ENCODE peak calls at places on chromosome 10, in eight cellular contexts. T is small intestine; L is CD8-positive, alpha-beta T cell; V is IMR-90; U is hepatocyte; A is PC-9; F is psoas muscle; H is neuronal stem cell. K is an unnamed sample. For H3K36me3 and H3K4me1, the result is how much of the 10 kb centered on the place peaks cover.

GRCh38 chr10:34134602-34135001 is 680.5 kb downstream of the PARD3 start:
- DNase-seq in T (no peak), L (no peak), V (no peak), U (no peak), A (no peak), F (no peak), H (no peak), K (no peak)

GRCh38 chr10:16944081-16944922 is 127.1 kb upstream of the RSU1 start:
- DNase-seq in T (no peak), L (no peak), V (peak), U (peak), A (no peak), F (no peak), H (no peak), K (no peak)

GRCh38 chr10:108434818-108435217 is 1270.3 kb upstream of the SORCS1 start:
- DNase-seq in T (no peak), L (no peak), V (no peak), U (no peak), A (no peak), F (no peak), H (no peak), K (no peak)

GRCh38 chr10:11684717-11685645 is 57.2 kb upstream of the ECHDC3 start:
- DNase-seq in T (peak), L (peak), V (peak), U (peak), A (peak), F (peak), H (no peak), K (peak)

GRCh38 chr10:99422697-99423096 is 7.7 kb downstream of the GOT1 start:
- DNase-seq in T (no peak), L (no peak), V (no peak), U (no peak), A (no peak), F (no peak), H (no peak), K (no peak)

GRCh38 chr10:68560916-68561691 is 967 bp downstream of the TET1 start:
- DNase-seq in T (no peak), L (no peak), V (peak), U (peak), A (no peak), F (peak), H (peak), K (peak)

GRCh38 chr10:72461085-72461484 is 106.4 kb upstream of the DNAJB12 start:
- DNase-seq in T (peak), L (no peak), V (no peak), U (no peak), A (no peak), F (no peak), H (no peak), K (no peak)

GRCh38 chr10:8639601-8640000 is 585.1 kb downstream of the GATA3 start:
- DNase-seq in T (no peak), L (no peak), V (no peak), U (no peak), A (no peak), F (no peak), H (no peak), K (no peak)

GRCh38 chr10:73771722-73772279 is 10.0 kb upstream of the CHCHD1 start:
- DNase-seq in T (peak), L (peak), V (peak), U (peak), A (no peak), F (peak), H (no peak), K (peak)

GRCh38 chr10:11162828-11163599 is 145.3 kb downstream of the CELF2 start:
- DNase-seq in T (peak), L (peak), V (no peak), U (no peak), A (no peak), F (no peak), H (no peak), K (no peak)

GRCh38 chr10:110337906-110338305 is 33.2 kb upstream of the SMNDC1 start:
- DNase-seq in T (no peak), L (no peak), V (peak), U (no peak), A (no peak), F (peak), H (no peak), K (no peak)

GRCh38 chr10:77578583-77579227 is 58.9 kb downstream of the KCNMA1 start:
- DNase-seq in T (no peak), L (no peak), V (peak), U (no peak), A (no peak), F (no peak), H (no peak), K (no peak)

GRCh38 chr10:96719850-96720421 is 378 bp downstream of the PIK3AP1 start:
- DNase-seq in T (peak), L (peak), V (no peak), U (peak), A (no peak), F (peak), H (peak), K (peak)

GRCh38 chr10:125194814-125195213 is 34.5 kb upstream of the CTBP2 start:
- DNase-seq in T (no peak), L (no peak), V (no peak), U (no peak), A (no peak), F (no peak), H (no peak), K (no peak)

GRCh38 chr10:112799726-112800510 is 150.1 kb upstream of the TCF7L2 start:
- DNase-seq in T (no peak), L (no peak), V (no peak), U (no peak), A (no peak), F (no peak), H (no peak), K (no peak)

GRCh38 chr10:78664929-78665525 is 403.7 kb upstream of the ZMIZ1 start:
- DNase-seq in T (peak), L (no peak), V (peak), U (no peak), A (no peak), F (no peak), H (no peak), K (peak)

GRCh38 chr10:77702166-77702565 is 64.6 kb upstream of the KCNMA1 start:
- DNase-seq in T (no peak), L (no peak), V (peak), U (peak), A (no peak), F (no peak), H (no peak), K (no peak)

GRCh38 chr10:33186150-33186549 is 148.3 kb downstream of the NRP1 start:
- DNase-seq in T (no peak), L (no peak), V (no peak), U (no peak), A (no peak), F (no peak), H (no peak), K (no peak)

GRCh38 chr10:3111626-3112220 is 44.4 kb downstream of the PFKP start:
- DNase-seq in T (no peak), L (no peak), V (peak), U (no peak), A (no peak), F (peak), H (no peak), K (no peak)

GRCh38 chr10:79001082-79001885 is 67.5 kb upstream of the ZMIZ1 start:
- DNase-seq in T (no peak), L (no peak), V (peak), U (no peak), A (peak), F (no peak), H (no peak), K (no peak)

GRCh38 chr10:69849790-69850189 is 48.1 kb downstream of the COL13A1 start:
- DNase-seq in T (no peak), L (no peak), V (no peak), U (no peak), A (no peak), F (no peak), H (no peak), K (no peak)

GRCh38 chr10:71659739-71660136 is 59.8 kb downstream of the C10orf105 start:
- DNase-seq in T (no peak), L (no peak), V (no peak), U (no peak), A (no peak), F (no peak), H (no peak), K (no peak)

GRCh38 chr10:24465124-24465874 is 256.4 kb downstream of the KIAA1217 start:
- DNase-seq in T (no peak), L (no peak), V (peak), U (peak), A (no peak), F (no peak), H (no peak), K (peak)

GRCh38 chr10:49141541-49142332 is 7.9 kb upstream of the FAM170B start:
- DNase-seq in T (no peak), L (no peak), V (no peak), U (no peak), A (no peak), F (no peak), H (no peak), K (no peak)

GRCh38 chr10:72292223-72292691 is 18.5 kb downstream of the DDIT4 start:
- DNase-seq in T (peak), L (no peak), V (no peak), U (peak), A (peak), F (no peak), H (no peak), K (no peak)

GRCh38 chr10:113754768-113755167 is 3.3 kb downstream of the PLEKHS1 start:
- DNase-seq in T (peak), L (no peak), V (no peak), U (peak), A (no peak), F (no peak), H (no peak), K (no peak)

GRCh38 chr10:75100764-75101291 is 10.6 kb upstream of the SAMD8 start:
- DNase-seq in T (no peak), L (no peak), V (no peak), U (no peak), A (no peak), F (no peak), H (no peak), K (no peak)

GRCh38 chr10:124093076-124093773 is at the start of gene CHST15:
- DNase-seq in T (no peak), L (no peak), V (no peak), U (peak), A (peak), F (peak), H (peak), K (peak)

GRCh38 chr10:75592888-75593643 is 161.6 kb downstream of the LRMDA start:
- DNase-seq in T (no peak), L (no peak), V (no peak), U (no peak), A (no peak), F (no peak), H (no peak), K (no peak)

GRCh38 chr10:126104767-126105166 is 208.4 kb downstream of the FANK1 start:
- DNase-seq in T (no peak), L (no peak), V (no peak), U (no peak), A (no peak), F (peak), H (no peak), K (no peak)

GRCh38 chr10:33155720-33156638 is 178.5 kb downstream of the NRP1 start:
- DNase-seq in T (peak), L (peak), V (peak), U (peak), A (peak), F (no peak), H (no peak), K (peak)

GRCh38 chr10:85611093-85611740 is 755.4 kb downstream of the GRID1 start:
- DNase-seq in T (no peak), L (no peak), V (no peak), U (no peak), A (no peak), F (no peak), H (peak), K (no peak)

GRCh38 chr10:8298871-8299570 is 244.5 kb downstream of the GATA3 start:
- DNase-seq in T (no peak), L (no peak), V (no peak), U (no peak), A (no peak), F (no peak), H (no peak), K (no peak)

GRCh38 chr10:112919721-112920120 is 30.3 kb upstream of the TCF7L2 start:
- DNase-seq in T (no peak), L (no peak), V (peak), U (no peak), A (peak), F (no peak), H (no peak), K (no peak)

GRCh38 chr10:77281719-77282118 is 355.9 kb downstream of the KCNMA1 start:
- DNase-seq in T (no peak), L (no peak), V (no peak), U (no peak), A (no peak), F (no peak), H (no peak), K (no peak)

GRCh38 chr10:121263407-121263783 is 334.8 kb downstream of the FGFR2 start:
- DNase-seq in T (no peak), L (no peak), V (no peak), U (no peak), A (no peak), F (no peak), H (no peak), K (no peak)

GRCh38 chr10:31759816-31760626 is 168.6 kb downstream of the ARHGAP12 start:
- DNase-seq in T (peak), L (peak), V (peak), U (peak), A (peak), F (peak), H (peak), K (peak)

GRCh38 chr10:74051729-74052342 is 53.9 kb downstream of the VCL start:
- DNase-seq in T (no peak), L (no peak), V (no peak), U (no peak), A (peak), F (no peak), H (no peak), K (no peak)

GRCh38 chr10:93334901-93335312 is 147.2 kb downstream of the MYOF start:
- DNase-seq in T (no peak), L (no peak), V (peak), U (peak), A (peak), F (no peak), H (no peak), K (peak)

GRCh38 chr10:93334181-93334580 is 148.0 kb downstream of the MYOF start:
- DNase-seq in T (no peak), L (no peak), V (no peak), U (no peak), A (no peak), F (no peak), H (no peak), K (no peak)

GRCh38 chr10:93336110-93336509 is 146.0 kb downstream of the MYOF start:
- DNase-seq in T (no peak), L (no peak), V (no peak), U (no peak), A (no peak), F (no peak), H (no peak), K (no peak)

GRCh38 chr10:93330824-93331223 is 151.3 kb downstream of the MYOF start:
- DNase-seq in T (no peak), L (no peak), V (no peak), U (no peak), A (no peak), F (no peak), H (no peak), K (no peak)

GRCh38 chr10:93333278-93333978 is 148.7 kb downstream of the MYOF start:
- DNase-seq in T (no peak), L (no peak), V (no peak), U (no peak), A (peak), F (no peak), H (no peak), K (no peak)
- H3K36me3 ChIP-seq in T (under half), L (under half), V (half or more), U (under half), A (under half), F (under half), H (under half), K (under half)

DNA sequence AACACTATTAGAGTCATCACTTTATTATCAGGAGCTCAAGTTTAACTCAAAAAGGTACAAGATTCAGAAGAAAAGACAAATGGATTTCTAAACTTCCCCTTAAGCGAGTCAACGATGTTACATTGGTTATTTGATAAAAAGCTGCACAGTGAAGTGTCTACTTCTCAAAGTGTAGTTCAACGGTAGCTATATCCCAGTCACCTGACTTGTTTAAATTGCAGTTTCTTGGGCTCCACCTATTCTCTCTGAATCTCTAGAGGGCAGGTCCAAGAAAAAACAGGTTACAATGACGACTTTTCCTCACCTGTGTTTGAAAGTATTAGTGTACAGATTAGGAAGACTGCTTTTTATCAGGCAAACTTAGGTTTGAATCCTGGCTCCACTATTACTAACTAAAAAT is 16.6 kb downstream of the MINDY3 start:
- DNase-seq in T (no peak), L (no peak), V (no peak), U (no peak), A (no peak), F (no peak), H (no peak), K (no peak)
- H3K4me1 ChIP-seq in T (under half), L (under half), V (under half), U (under half), A (under half), F (under half), H (under half), K (under half)

GRCh38 chr10:122465401-122465800 is 4.0 kb downstream of the HTRA1 start:
- DNase-seq in T (no peak), L (no peak), V (no peak), U (no peak), A (no peak), F (no peak), H (no peak), K (no peak)
- H3K27ac ChIP-seq in T (no peak), L (no peak), V (no peak), U (no peak), A (no peak), F (no peak), H (no peak), K (no peak)

GRCh38 chr10:129866894-129867293 is 97.2 kb downstream of the EBF3 start:
- DNase-seq in T (no peak), L (no peak), V (no peak), U (no peak), A (no peak), F (no peak), H (no peak), K (no peak)
- H3K36me3 ChIP-seq in T (under half), L (under half), V (under half), U (under half), A (under half), F (under half), H (under half), K (under half)

GRCh38 chr10:133259603-133259992 is 17.1 kb downstream of the ADAM8 start:
- DNase-seq in T (no peak), L (no peak), V (no peak), U (no peak), A (no peak), F (no peak), H (no peak), K (no peak)

GRCh38 chr10:133255323-133255722 is 17.7 kb downstream of the VENTX start:
- DNase-seq in T (no peak), L (no peak), V (no peak), U (no peak), A (no peak), F (no peak), H (no peak), K (no peak)

GRCh38 chr10:133258818-133259602 is 17.7 kb downstream of the ADAM8 start:
- DNase-seq in T (no peak), L (peak), V (peak), U (peak), A (peak), F (peak), H (no peak), K (peak)

GRCh38 chr10:133258066-133258817 is 18.4 kb downstream of the ADAM8 start:
- DNase-seq in T (peak), L (peak), V (no peak), U (no peak), A (peak), F (no peak), H (no peak), K (no peak)

DNA sequence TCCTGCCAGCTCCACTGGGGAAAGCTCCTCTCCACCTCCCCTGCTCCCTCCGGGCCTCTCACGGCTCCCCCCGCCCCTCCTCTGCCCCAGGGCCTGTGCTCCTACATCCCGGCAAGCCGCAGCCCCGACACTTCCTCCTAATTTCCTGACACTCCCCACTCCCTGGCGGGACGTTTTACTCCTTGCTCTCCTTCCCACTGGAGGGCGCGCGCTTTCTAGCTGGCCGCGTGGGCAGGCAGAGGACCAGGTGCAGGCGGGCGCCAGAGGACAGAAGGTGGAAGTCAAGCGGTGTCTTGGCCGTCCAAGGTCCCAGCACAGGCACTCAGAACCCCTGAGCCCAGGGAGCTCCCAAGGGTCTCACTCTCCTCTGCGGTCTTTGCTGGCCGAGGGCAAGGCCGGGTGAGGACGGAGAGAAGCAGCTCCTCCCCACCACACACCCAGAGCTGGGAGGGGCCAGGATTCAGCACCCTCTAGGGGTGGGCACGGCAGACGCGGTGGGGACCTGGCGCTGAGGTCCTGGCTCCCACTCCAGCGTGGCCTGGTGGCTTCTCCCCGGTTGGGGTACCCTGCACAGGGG is 19.1 kb downstream of the ADAM8 start:
- DNase-seq in T (peak), L (no peak), V (no peak), U (peak), A (no peak), F (peak), H (no peak), K (peak)
- H3K4me1 ChIP-seq in T (under half), L (under half), V (under half), U (under half), A (under half), F (under half), H (under half), K (under half)

DNA sequence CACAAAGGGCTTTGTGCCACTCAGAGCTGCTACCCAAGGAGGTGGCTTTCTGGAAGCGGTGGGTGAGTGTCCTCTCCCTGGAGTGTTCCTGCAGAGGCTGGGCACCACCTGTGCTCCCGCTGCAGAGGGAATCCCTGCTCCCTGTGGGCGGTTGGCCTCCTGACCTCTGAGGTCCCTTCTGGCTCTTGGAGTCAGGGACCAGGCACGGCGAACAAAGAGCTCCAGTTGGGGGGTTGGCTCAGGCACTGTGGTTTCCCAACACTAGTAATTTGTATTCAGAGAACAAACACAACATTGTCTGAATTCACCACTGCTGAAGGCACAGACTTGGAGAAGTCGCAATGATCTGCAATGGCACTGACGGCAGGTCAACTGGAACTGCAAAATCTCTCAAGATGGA is 328.9 kb downstream of the PRPF18 start:
- DNase-seq in T (no peak), L (no peak), V (no peak), U (no peak), A (no peak), F (no peak), H (peak), K (peak)
- H3K27ac ChIP-seq in T (no peak), L (no peak), V (no peak), U (no peak), A (no peak), F (no peak), H (no peak), K (peak)